ENCODE peak calls at places on chromosomes 13 and 19, in ten cellular contexts. I is RWPE2, J is uterus, N is tibial artery, F is left lung, U is AG04450, K is pancreas, H is BJ, C is stomach, R is GM12878. Y is an unnamed sample.

GRCh38 chr19:35006999-35007365 is 6.9 kb downstream of the GRAMD1A start:
- DNase-seq in I (no peak), J (no peak), N (no peak), F (peak; percentile 22), U (no peak), K (peak; percentile 34), H (no peak), C (no peak), R (no peak), Y (no peak)

GRCh38 chr19:41226053-41226873 is 7.2 kb downstream of the AXL start:
- DNase-seq in I (peak; percentile 94), J (peak; percentile 79), N (peak; percentile 92), F (peak; percentile 90), U (peak; percentile 85), K (peak; percentile 76), H (peak; percentile 26), C (peak; percentile 62), R (no peak), Y (no peak)

GRCh38 chr13:43377149-43377548 is 353.8 kb downstream of the DNAJC15 start:
- DNase-seq in I (no peak), J (no peak), N (peak; percentile 67), F (no peak), U (no peak), K (peak; percentile 45), H (no peak), C (no peak), R (no peak), Y (no peak)

GRCh38 chr13:26557393-26558073 is at the start of gene WASF3:
- DNase-seq in I (peak; percentile 93), J (peak; percentile 93), N (peak; percentile 96), F (peak; percentile 92), U (peak; percentile 72), K (peak; percentile 96), H (peak; percentile 41), C (peak; percentile 94), R (peak; percentile 3), Y (peak; percentile 34)

GRCh38 chr19:17254636-17255035 is 8.9 kb upstream of the NR2F6 start:
- DNase-seq in I (no peak), J (no peak), N (no peak), F (no peak), U (no peak), K (no peak), H (no peak), C (no peak), R (no peak), Y (no peak)

GRCh38 chr13:100203696-100204367 is 114.9 kb downstream of the PCCA start:
- DNase-seq in I (no peak), J (no peak), N (no peak), F (no peak), U (no peak), K (no peak), H (no peak), C (no peak), R (no peak), Y (no peak)

GRCh38 chr13:58587183-58587582 is 955.6 kb downstream of the PCDH17 start:
- DNase-seq in I (no peak), J (no peak), N (no peak), F (no peak), U (no peak), K (no peak), H (no peak), C (no peak), R (peak; percentile 9), Y (no peak)

GRCh38 chr13:41465215-41465907 is 8.0 kb downstream of the RGCC start:
- DNase-seq in I (no peak), J (no peak), N (no peak), F (peak; percentile 87), U (peak; percentile 53), K (no peak), H (peak; percentile 31), C (peak; percentile 52), R (peak; percentile 88), Y (peak; percentile 92)

GRCh38 chr19:18091217-18091608 is 4.5 kb upstream of the IL12RB1 start:
- DNase-seq in I (no peak), J (no peak), N (peak; percentile 83), F (peak; percentile 91), U (no peak), K (no peak), H (no peak), C (peak; percentile 61), R (peak; percentile 66), Y (peak; percentile 69)

GRCh38 chr13:59531571-59532091 is 632.1 kb downstream of the DIAPH3 start:
- DNase-seq in I (peak; percentile 83), J (peak; percentile 77), N (peak; percentile 82), F (no peak), U (peak; percentile 74), K (peak; percentile 53), H (no peak), C (peak; percentile 67), R (no peak), Y (no peak)

GRCh38 chr13:114025432-114026127 is 51.7 kb upstream of the C13orf46 start:
- DNase-seq in I (no peak), J (peak; percentile 59), N (peak; percentile 35), F (peak; percentile 61), U (peak; percentile 58), K (peak; percentile 18), H (no peak), C (no peak), R (no peak), Y (peak; percentile 39)
- TF ChIP-seq CTCF in I (no peak), J (peak; percentile 22), N (no peak), F (no peak), U (peak; percentile 41), K (no peak), H (peak; percentile 28), C (no peak), R (no peak), Y (no peak)

GRCh38 chr13:39273953-39274352 is 235.7 kb downstream of the NHLRC3 start:
- DNase-seq in I (no peak), J (no peak), N (no peak), F (no peak), U (no peak), K (no peak), H (no peak), C (peak; percentile 33), R (no peak), Y (no peak)
- TF ChIP-seq CTCF in I (peak; percentile 44), J (no peak), N (no peak), F (no peak), U (peak; percentile 26), K (no peak), H (peak; percentile 16), C (no peak), R (peak; percentile 28), Y (peak; percentile 23)

DNA sequence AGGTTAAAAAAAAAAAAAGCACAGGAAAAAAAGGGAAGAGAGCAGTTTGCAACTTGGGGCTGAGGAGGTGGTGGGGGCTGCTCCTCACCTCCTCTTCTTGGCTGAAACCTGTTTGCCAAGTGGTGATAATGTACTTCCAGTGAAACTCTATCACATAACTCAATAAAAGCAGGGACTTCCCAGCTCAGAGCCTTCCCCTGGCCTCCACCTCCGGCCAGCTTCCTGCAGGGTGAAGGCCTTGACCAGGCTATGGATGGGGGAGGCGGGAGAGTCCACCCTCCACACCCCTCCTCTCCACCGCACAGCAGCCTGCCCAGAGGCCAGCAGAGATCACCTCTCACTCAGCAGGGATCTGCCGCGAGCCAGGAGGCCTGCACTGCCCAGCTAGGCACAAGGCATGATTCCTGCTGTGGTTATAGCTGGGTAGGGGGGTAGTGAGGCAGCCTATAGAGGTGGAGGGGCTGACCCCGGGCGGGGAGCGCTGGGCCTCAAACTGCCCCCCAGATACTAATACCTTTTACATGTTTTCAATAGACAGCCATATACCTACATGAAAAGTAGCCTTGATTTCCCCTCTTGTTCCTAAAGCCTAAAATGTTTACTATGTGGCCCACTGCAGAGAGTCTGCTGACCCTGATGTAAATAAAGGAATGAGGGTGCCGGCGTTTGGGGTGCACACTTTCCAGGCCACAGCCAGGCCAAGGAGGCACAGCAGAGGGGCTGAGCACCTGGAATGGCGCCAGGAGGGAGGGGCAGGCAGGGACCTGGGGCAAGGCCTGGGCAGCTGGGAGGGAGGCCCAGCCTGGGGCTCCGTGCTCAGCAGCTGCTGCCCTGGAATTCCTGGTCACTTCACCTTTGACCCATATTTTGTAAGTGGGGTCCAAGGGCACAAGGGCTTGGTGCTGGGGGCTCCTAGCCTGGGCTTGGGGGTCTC is 10.3 kb downstream of the ZNF787 start:
- DNase-seq in I (no peak), J (no peak), N (no peak), F (no peak), U (no peak), K (peak; percentile 70), H (no peak), C (peak; percentile 73), R (no peak), Y (no peak)
- TF ChIP-seq CTCF in I (no peak), J (no peak), N (no peak), F (no peak), U (no peak), K (no peak), H (no peak), C (no peak), R (no peak), Y (no peak)

GRCh38 chr13:101552286-101552685 is 99.8 kb downstream of the ITGBL1 start:
- DNase-seq in I (no peak), J (no peak), N (no peak), F (no peak), U (no peak), K (no peak), H (no peak), C (no peak), R (no peak), Y (no peak)
- TF ChIP-seq CTCF in I (no peak), J (no peak), N (no peak), F (no peak), U (no peak), K (no peak), H (no peak), C (no peak), R (no peak), Y (no peak)

DNA sequence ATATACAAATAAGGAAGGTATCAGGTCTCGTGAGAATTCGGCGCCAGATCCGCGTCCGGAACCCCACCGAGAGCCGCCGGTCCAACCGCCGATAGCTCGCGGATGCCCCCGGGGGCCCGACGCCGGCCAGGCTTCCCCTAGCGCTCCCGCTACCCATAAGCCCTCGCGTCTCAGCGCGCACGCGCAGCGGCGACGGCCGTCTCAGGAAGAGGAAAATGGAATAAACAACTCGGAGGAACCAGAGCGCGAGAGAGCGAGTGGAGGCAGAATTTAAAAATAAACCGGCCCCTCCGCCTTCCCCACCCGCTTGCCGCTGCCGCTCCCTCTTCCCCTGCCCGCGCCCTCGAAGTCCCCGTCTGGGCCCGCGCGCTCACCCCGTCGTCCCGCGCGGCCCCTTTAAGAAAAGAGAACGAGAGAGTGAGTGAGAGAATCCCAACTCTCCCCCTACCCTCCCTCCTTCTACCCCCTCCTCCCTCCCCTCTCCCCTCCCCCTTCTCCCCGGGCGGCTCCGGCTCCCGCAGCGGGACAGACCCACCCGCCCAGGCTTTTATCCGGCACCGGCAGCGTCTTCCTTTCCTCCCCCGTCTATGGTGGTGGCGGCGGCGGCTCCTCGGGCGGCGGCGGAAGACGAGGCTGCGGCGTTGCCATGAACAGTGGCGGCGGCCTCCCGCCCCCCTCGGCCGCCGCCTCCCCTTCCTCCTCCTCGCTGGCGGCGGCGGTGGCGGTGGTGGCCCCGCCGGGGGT is at the start of gene PAN3:
- DNase-seq in I (peak; percentile 86), J (peak; percentile 90), N (peak; percentile 95), F (peak; percentile 99), U (peak; percentile 74), K (peak; percentile 91), H (peak; percentile 44), C (peak; percentile 94), R (peak; percentile 56), Y (peak; percentile 77)
- TF ChIP-seq CTCF in I (no peak), J (no peak), N (no peak), F (no peak), U (peak; percentile 3), K (no peak), H (peak; percentile 29), C (no peak), R (peak; percentile 14), Y (peak; percentile 7)